ENCODE peak calls at places on chromosomes 7 and 10, in nine cellular contexts. I is adrenal gland; A is brain microvascular endothelial cell; X is NCI-H1436 treated with DMSO at 0.1 percent for 48 hours; M is EL; Q is activated T-helper 2 cell treated with anti-CD3 and anti-CD28 coated beads, Interferon-gamma antibody, Interleukin-2, Interleukin-4, amounts not matched to agents 10 μg/mL and 5 μg/mL and 100 μg/mL, durations not matched to agents 14 hours and 24 hours and 36 hours; F is AG09309; W is activated CD4-positive, alpha-beta T cell treated with anti-CD3 and anti-CD28 coated beads, Interleukin-2, amount 50 U/mL, for 1 hour; K is activated naive CD4-positive, alpha-beta T cell. S is an unnamed sample.

GRCh38 chr10:23829556-23829955 is 379.4 kb upstream of the KIAA1217 start:
- DNase-seq in Q (no peak), W (no peak), X (no peak), I (no peak), K (no peak), F (no peak), A (no peak), M (no peak), S (no peak)

GRCh38 chr10:75403144-75404022 is 1.8 kb upstream of the ZNF503 start:
- DNase-seq in M (peak), I (peak), W (no peak), Q (no peak), F (no peak), K (no peak), A (no peak), X (no peak), S (peak)

GRCh38 chr7:28804990-28805389 is 153.1 kb downstream of the TRIL start:
- DNase-seq in Q (no peak), I (no peak), A (peak), F (peak), M (peak), W (no peak), X (no peak), K (no peak), S (no peak)

GRCh38 chr7:29194594-29195417 is at the start of gene CHN2:
- DNase-seq in Q (peak), I (peak), W (peak), X (no peak), K (no peak), A (peak), F (no peak), M (peak), S (peak)

GRCh38 chr7:117645456-117646181 is 165.8 kb downstream of the CFTR start:
- DNase-seq in K (no peak), W (no peak), Q (no peak), F (no peak), X (no peak), M (peak), A (peak), I (no peak), S (no peak)

GRCh38 chr7:30020535-30020934 is 6.0 kb downstream of the FKBP14 start:
- DNase-seq in A (no peak), Q (no peak), I (no peak), X (no peak), K (no peak), M (no peak), W (no peak), F (no peak), S (no peak)

GRCh38 chr7:12646139-12646538 is 41.3 kb upstream of the ARL4A start:
- DNase-seq in Q (no peak), A (peak), K (no peak), X (no peak), M (peak), W (no peak), I (no peak), F (peak), S (no peak)

GRCh38 chr7:17940302-17941170 is at the start of gene SNX13:
- DNase-seq in A (peak), I (peak), F (peak), Q (peak), M (peak), X (peak), K (peak), W (peak), S (peak)

GRCh38 chr7:114530074-114530611 is 115.5 kb downstream of the FOXP2 start:
- DNase-seq in A (peak), Q (no peak), I (no peak), X (peak), K (no peak), W (no peak), F (no peak), M (no peak), S (no peak)

GRCh38 chr7:140625908-140626868 is 14.4 kb downstream of the DENND2A start:
- DNase-seq in F (peak), K (no peak), A (peak), W (no peak), M (peak), Q (no peak), I (peak), X (no peak), S (no peak)

GRCh38 chr10:17232276-17232987 is 4.4 kb downstream of the VIM start:
- DNase-seq in K (no peak), W (no peak), I (no peak), A (no peak), Q (no peak), F (no peak), X (no peak), M (no peak), S (no peak)